ENCODE peak calls at places on chromosome 18, in five cellular contexts. One of them, this sample, is unnamed.

GRCh38 chr18:75211721-75212625 is 1.4 kb downstream of the TSHZ1 start:
- DNase-seq in CD4-positive, CD25-positive, alpha-beta regulatory T cell: peak
- DNase-seq in CD8-positive, alpha-beta memory T cell: peak
- DNase-seq in C1 segment of cervical spinal cord: no peak
- DNase-seq in T-helper 2 cell: peak
- DNase-seq in this sample: peak

GRCh38 chr18:23689616-23690504 is 607 bp downstream of the LAMA3 start:
- DNase-seq in T-helper 2 cell: no peak
- DNase-seq in CD8-positive, alpha-beta memory T cell: no peak
- DNase-seq in C1 segment of cervical spinal cord: no peak
- DNase-seq in CD4-positive, CD25-positive, alpha-beta regulatory T cell: no peak
- DNase-seq in this sample: no peak

GRCh38 chr18:42471886-42472285 is 516.9 kb downstream of the PIK3C3 start:
- DNase-seq in CD8-positive, alpha-beta memory T cell: no peak
- DNase-seq in CD4-positive, CD25-positive, alpha-beta regulatory T cell: no peak
- DNase-seq in T-helper 2 cell: no peak
- DNase-seq in C1 segment of cervical spinal cord: no peak
- DNase-seq in this sample: no peak

GRCh38 chr18:12283256-12283655 is 24.8 kb upstream of the TUBB6 start:
- DNase-seq in CD8-positive, alpha-beta memory T cell: no peak
- DNase-seq in C1 segment of cervical spinal cord: no peak
- DNase-seq in CD4-positive, CD25-positive, alpha-beta regulatory T cell: no peak
- DNase-seq in T-helper 2 cell: no peak
- DNase-seq in this sample: no peak

GRCh38 chr18:73942081-73942625 is 205.5 kb downstream of the FBXO15 start:
- DNase-seq in T-helper 2 cell: no peak
- DNase-seq in C1 segment of cervical spinal cord: no peak
- DNase-seq in CD4-positive, CD25-positive, alpha-beta regulatory T cell: no peak
- DNase-seq in CD8-positive, alpha-beta memory T cell: no peak
- DNase-seq in this sample: no peak

GRCh38 chr18:67072789-67073188 is 443.7 kb downstream of the DSEL start:
- DNase-seq in C1 segment of cervical spinal cord: no peak
- DNase-seq in CD4-positive, CD25-positive, alpha-beta regulatory T cell: no peak
- DNase-seq in CD8-positive, alpha-beta memory T cell: no peak
- DNase-seq in T-helper 2 cell: no peak
- DNase-seq in this sample: no peak

GRCh38 chr18:42436366-42436765 is 481.3 kb downstream of the PIK3C3 start:
- DNase-seq in CD8-positive, alpha-beta memory T cell: no peak
- DNase-seq in CD4-positive, CD25-positive, alpha-beta regulatory T cell: no peak
- DNase-seq in C1 segment of cervical spinal cord: no peak
- DNase-seq in T-helper 2 cell: no peak
- DNase-seq in this sample: no peak

GRCh38 chr18:73756256-73757091 is 391.2 kb downstream of the FBXO15 start:
- DNase-seq in CD8-positive, alpha-beta memory T cell: no peak
- DNase-seq in T-helper 2 cell: no peak
- DNase-seq in C1 segment of cervical spinal cord: no peak
- DNase-seq in CD4-positive, CD25-positive, alpha-beta regulatory T cell: no peak
- DNase-seq in this sample: no peak

GRCh38 chr18:3623769-3624545 is 174.0 kb downstream of the TGIF1 start:
- DNase-seq in C1 segment of cervical spinal cord: no peak
- DNase-seq in CD8-positive, alpha-beta memory T cell: no peak
- DNase-seq in CD4-positive, CD25-positive, alpha-beta regulatory T cell: no peak
- DNase-seq in T-helper 2 cell: no peak
- DNase-seq in this sample: no peak

GRCh38 chr18:55346961-55347740 is 240.8 kb downstream of the TCF4 start:
- DNase-seq in CD8-positive, alpha-beta memory T cell: no peak
- DNase-seq in C1 segment of cervical spinal cord: peak
- DNase-seq in T-helper 2 cell: no peak
- DNase-seq in CD4-positive, CD25-positive, alpha-beta regulatory T cell: no peak
- DNase-seq in this sample: no peak

GRCh38 chr18:26717123-26717522 is 148.4 kb downstream of the AQP4 start:
- DNase-seq in C1 segment of cervical spinal cord: no peak
- DNase-seq in CD4-positive, CD25-positive, alpha-beta regulatory T cell: no peak
- DNase-seq in CD8-positive, alpha-beta memory T cell: no peak
- DNase-seq in T-helper 2 cell: no peak
- DNase-seq in this sample: no peak

GRCh38 chr18:12701161-12701560 is 1.4 kb downstream of the CEP76 start:
- DNase-seq in CD8-positive, alpha-beta memory T cell: no peak
- DNase-seq in T-helper 2 cell: peak
- DNase-seq in C1 segment of cervical spinal cord: no peak
- DNase-seq in CD4-positive, CD25-positive, alpha-beta regulatory T cell: no peak
- DNase-seq in this sample: no peak

This sample was measured in B cell.